ENCODE peak calls at places on chromosomes 3 and 15, in four cellular contexts. H is MM.1S, T is SK-N-SH, J is IMR-90. O is an unnamed sample. For H3K4me1, the result is how much of the 10 kb centered on the place peaks cover.

GRCh38 chr15:70528270-70528706 is 235.1 kb downstream of the UACA start:
- DNase-seq in H (peak), T (no peak), J (peak), O (no peak)

GRCh38 chr3:140809326-140809725 is 131.5 kb downstream of the TRIM42 start:
- DNase-seq in H (no peak), T (no peak), J (no peak), O (no peak)

GRCh38 chr3:126481808-126482502 is 6.3 kb upstream of the ZXDC start:
- DNase-seq in H (no peak), T (peak), J (peak), O (no peak)

GRCh38 chr15:45129651-45130129 is at the start of the genes DUOX1 and DUOXA1:
- DNase-seq in H (peak), T (no peak), J (no peak), O (peak)

GRCh38 chr3:123724306-123724705 is 139.5 kb upstream of the HACD2 start:
- DNase-seq in H (no peak), T (no peak), J (peak), O (peak)

GRCh38 chr15:58165661-58166060 is 27.5 kb downstream of the AQP9 start:
- DNase-seq in H (no peak), T (no peak), J (peak), O (no peak)

GRCh38 chr3:80564391-80564790 is 796.6 kb upstream of the ROBO1 start:
- DNase-seq in H (no peak), T (no peak), J (no peak), O (no peak)

GRCh38 chr3:159675285-159675684 is 313.4 kb upstream of the IL12A start:
- DNase-seq in H (no peak), T (no peak), J (no peak), O (no peak)

GRCh38 chr15:92904832-92905640 is 4.9 kb downstream of the CHD2 start:
- DNase-seq in H (peak), T (no peak), J (no peak), O (peak)

GRCh38 chr15:25508369-25509002 is 69.7 kb upstream of the UBE3A start:
- DNase-seq in H (no peak), T (peak), J (peak), O (no peak)

GRCh38 chr3:10707984-10708868 is 107.8 kb upstream of the SLC6A11 start:
- DNase-seq in H (no peak), T (peak), J (no peak), O (no peak)

GRCh38 chr3:184710870-184711365 is 946 bp downstream of the MAGEF1 start:
- DNase-seq in H (peak), T (no peak), J (no peak), O (no peak)

GRCh38 chr15:70258369-70259029 is 160.8 kb upstream of the TLE3 start:
- DNase-seq in H (no peak), T (no peak), J (no peak), O (no peak)

GRCh38 chr3:148789156-148789555 is 38.5 kb upstream of the CPB1 start:
- DNase-seq in H (no peak), T (no peak), J (no peak), O (no peak)

GRCh38 chr15:25172691-25173090 is 217.9 kb downstream of the SNRPN start:
- DNase-seq in H (no peak), T (no peak), J (no peak), O (no peak)

GRCh38 chr15:23736291-23736690 is 49.2 kb upstream of the NDN start:
- DNase-seq in H (no peak), T (no peak), J (no peak), O (no peak)

GRCh38 chr3:108757404-108757982 is at the start of gene RETNLB:
- DNase-seq in H (no peak), T (no peak), J (no peak), O (no peak)

GRCh38 chr3:99532246-99532645 is 106.1 kb upstream of the COL8A1 start:
- DNase-seq in H (no peak), T (peak), J (peak), O (peak)

GRCh38 chr15:70852501-70853269 is 1.3 kb downstream of the LARP6 start:
- DNase-seq in H (no peak), T (no peak), J (peak), O (peak)

GRCh38 chr15:92580521-92580920 is 75.1 kb downstream of the FAM174B start:
- DNase-seq in H (no peak), T (no peak), J (no peak), O (no peak)

GRCh38 chr3:127064391-127065137 is 81.6 kb downstream of the PLXNA1 start:
- DNase-seq in H (no peak), T (no peak), J (peak), O (peak)

GRCh38 chr15:51866751-51867150 is 37.3 kb downstream of the TMOD3 start:
- DNase-seq in H (no peak), T (no peak), J (no peak), O (no peak)

GRCh38 chr3:51860703-51861665 is at the start of gene IQCF2:
- DNase-seq in H (no peak), T (no peak), J (no peak), O (no peak)

GRCh38 chr15:32636410-32636809 is 5.1 kb upstream of the SCG5 start:
- DNase-seq in H (no peak), T (no peak), J (no peak), O (no peak)

GRCh38 chr3:101216710-101217457 is 103.5 kb downstream of the IMPG2 start:
- DNase-seq in H (no peak), T (no peak), J (peak), O (peak)

GRCh38 chr3:134311693-134312071 is 61.0 kb upstream of the RYK start:
- DNase-seq in H (no peak), T (no peak), J (no peak), O (no peak)
- H3K9ac ChIP-seq in H (no peak), T (peak), J (no peak), O (no peak)

GRCh38 chr3:111538687-111539086 is 3.3 kb upstream of the CD96 start:
- DNase-seq in H (no peak), T (no peak), J (peak), O (peak)

GRCh38 chr3:111545349-111545748 is 3.4 kb downstream of the CD96 start:
- DNase-seq in H (no peak), T (no peak), J (no peak), O (no peak)

GRCh38 chr3:111539351-111540331 is 2.4 kb upstream of the CD96 start:
- DNase-seq in H (peak), T (peak), J (peak), O (peak)

GRCh38 chr3:111541391-111541790 is 606 bp upstream of the CD96 start:
- DNase-seq in H (no peak), T (no peak), J (no peak), O (no peak)

DNA sequence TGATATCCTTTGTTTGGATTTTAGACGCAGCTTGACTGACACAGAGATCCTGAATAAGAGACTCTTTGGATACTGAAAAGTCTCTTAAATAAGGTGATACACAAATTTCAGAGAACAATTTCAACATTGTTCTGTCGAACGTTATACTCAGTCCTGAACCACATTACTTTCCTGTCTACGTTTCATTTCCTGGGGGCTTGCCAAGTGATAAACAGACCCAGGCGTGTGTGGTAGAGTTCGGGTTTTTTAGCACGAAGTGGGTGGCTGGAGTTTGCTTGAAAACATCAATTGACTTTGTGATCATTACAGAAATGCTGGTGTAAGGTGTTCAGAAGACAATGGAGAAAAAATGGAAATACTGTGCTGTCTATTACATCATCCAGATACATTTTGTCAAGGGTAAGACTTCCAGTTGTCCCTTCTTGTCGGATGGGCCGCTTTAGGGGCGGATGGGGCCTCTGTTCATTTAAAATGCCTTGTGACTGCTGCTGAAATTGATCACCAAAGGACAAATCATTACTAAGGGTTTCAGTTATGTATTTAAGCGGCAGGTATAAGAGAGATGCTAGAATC is at the start of gene CD96:
- DNase-seq in H (no peak), T (no peak), J (peak), O (peak)
- H3K4me1 ChIP-seq in H (under half), T (under half), J (under half), O (under half)

DNA sequence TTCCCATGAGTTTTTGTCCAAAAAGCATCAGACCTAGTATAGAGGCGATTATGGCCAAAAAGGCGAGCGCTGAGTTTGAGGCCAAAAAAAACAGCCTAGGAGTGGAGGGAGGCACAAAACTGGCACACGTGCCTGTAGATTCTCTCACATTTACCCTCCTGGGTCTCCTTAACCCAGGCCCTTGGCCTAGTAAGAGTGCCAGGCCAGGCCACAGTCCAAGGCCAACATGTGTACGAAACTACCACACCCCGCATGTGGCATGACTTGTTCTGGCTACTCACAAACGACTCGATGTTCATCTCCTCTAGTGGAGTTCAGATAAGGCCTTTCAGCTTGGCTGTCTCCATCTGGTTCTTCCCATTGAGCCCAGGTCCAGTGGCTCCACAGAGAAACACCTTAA is 62.9 kb downstream of the DUT start:
- DNase-seq in H (no peak), T (no peak), J (no peak), O (no peak)
- H3K27ac ChIP-seq in H (no peak), T (no peak), J (no peak), O (no peak)

DNA sequence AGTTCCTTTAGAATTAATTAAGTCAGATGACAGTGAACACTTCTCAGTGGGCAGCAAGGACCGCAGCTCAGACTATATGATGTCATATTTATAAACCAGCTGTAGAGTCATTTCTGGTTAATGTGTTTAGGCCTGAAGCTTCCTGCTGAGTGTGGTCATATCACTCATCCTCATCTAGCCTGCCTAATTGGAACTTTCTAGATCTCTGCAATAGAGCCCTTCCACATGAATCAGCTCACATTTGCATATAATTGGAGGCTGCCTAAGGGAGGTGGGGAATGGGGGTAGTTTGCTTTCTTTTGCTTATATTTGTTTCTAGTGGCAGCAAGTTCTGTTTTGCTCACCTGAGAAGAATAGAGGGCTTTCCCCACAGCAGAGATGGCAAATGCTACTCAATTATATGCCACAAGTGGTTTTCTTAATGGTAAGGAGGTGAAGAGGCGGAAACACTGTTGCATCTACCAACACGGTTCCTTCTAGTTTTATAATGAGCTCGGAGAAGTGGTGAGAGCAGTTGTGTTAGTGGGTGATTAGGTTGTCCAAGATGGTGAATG is 148.1 kb downstream of the KLHL25 start:
- DNase-seq in H (no peak), T (peak), J (peak), O (peak)
- H3K9ac ChIP-seq in H (no peak), T (no peak), J (no peak), O (no peak)

DNA sequence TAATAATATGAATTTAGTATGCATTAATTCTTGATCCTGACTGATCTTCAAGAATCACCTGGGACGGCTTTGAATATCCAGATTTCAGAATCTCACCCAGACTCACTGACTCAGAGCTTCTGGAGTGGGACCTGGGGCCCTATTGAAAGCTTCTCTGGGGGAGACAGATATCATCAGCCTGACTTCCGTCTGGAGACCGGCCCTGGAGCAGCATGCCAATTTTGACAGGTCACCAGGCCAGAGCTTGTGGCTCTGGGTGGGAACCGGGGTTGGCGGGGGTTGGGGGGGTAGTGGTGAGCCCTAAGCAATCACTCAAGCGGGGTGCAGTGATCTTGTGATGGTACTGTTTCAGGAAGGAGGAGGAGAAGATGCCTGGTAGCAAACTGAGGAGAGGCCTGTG is 263.8 kb upstream of the C2CD4B start:
- DNase-seq in H (no peak), T (peak), J (no peak), O (no peak)
- H3K4me1 ChIP-seq in H (under half), T (under half), J (under half), O (under half)

DNA sequence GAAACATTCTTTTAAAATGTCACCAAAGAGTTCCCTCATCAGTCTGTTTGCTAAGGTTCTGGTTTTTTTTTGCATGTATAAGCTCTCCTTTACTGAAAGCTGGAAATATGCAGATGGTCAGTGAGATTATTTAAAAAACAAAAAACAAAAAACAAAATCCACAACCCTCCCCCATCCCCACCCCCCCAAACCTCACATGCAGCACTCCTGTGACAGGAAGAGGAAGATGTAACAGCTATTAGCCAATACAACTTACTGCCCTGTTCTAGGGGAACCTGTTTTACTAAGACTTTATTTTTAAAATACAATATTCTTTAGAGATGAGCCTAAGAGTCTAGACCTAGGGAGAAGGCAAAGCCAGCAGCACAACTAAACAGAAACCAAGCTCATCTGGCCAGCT is 39.5 kb downstream of the ANP32A start:
- DNase-seq in H (no peak), T (no peak), J (no peak), O (no peak)
- H3K27ac ChIP-seq in H (no peak), T (no peak), J (no peak), O (no peak)

DNA sequence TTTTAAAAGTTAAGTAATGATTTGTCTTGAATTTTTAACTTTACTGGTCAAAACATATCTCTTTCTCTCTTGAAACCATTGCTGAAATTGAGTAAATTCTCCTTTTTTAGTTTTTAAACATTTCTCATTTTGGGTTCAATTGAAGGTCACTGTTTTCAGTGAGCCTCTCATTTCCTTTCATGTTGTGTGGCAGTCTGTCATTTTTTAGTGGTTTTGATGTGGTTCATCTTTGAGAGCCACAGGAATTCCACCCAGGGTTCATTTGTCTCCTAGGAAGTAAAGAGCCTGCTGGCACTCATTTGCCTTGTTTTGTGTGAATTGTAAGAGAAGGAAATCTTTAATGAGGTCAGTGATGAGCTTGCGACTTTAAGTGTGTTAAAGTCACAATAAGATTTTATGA is 10.4 kb downstream of the CLDN11 start:
- DNase-seq in H (peak), T (no peak), J (no peak), O (peak)
- H3K9ac ChIP-seq in H (no peak), T (no peak), J (no peak), O (no peak)

DNA sequence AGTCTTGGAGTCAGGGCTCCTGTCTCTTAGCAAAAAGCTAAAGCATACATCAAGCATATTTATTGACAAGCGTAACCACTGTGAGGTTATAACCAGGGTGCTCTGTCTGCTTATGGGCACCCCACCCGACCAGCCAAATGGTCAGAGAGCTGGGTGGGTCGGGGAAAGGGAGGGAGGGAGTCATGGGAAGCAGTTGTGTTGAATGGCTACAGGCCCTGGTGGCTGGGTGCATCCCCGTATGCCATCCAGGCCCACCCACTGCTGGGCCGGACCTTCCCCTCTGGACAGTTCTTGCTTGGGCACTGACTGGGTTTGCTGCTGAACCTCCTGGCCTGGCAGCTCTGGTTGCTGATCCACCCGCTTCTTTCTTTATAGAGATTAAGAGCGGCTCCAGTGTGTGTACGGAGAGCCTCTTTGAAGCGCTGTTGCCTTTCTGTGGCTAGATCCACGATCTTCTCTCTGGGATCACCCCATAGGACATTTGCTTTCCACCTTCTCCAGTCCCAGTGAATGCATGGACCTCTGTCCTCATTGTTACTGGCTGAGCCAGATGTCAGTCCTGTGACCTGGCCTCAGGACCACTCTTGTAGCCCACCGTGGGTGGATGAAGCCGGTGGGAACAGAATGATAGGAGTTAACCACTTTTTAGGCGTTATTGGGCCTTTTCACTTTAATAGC is 59.6 kb downstream of the SMAD3 start:
- DNase-seq in H (no peak), T (no peak), J (no peak), O (no peak)
- H3K4me1 ChIP-seq in H (under half), T (half or more), J (half or more), O (half or more)

DNA sequence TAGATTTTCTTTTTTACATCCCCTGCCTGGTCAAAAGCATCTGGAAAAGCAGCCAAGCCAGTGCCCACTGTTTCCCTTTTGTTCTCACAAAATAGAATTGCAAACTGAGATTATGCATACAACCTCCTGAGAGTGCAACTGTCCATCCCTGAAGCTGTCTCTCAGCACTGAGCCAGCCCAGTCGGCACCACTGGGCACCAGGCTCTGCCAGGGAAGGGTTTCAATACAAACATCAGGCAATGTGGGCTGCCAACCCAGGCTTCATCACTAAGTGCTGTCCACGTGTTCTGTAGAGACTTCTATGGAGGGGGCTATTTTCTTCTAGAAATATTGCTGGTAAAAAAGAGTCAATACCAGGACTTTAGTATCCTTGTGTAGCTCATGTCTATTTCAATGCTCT is 356.3 kb upstream of the TBL1XR1 start:
- DNase-seq in H (no peak), T (no peak), J (no peak), O (no peak)
- H3K27ac ChIP-seq in H (peak), T (no peak), J (no peak), O (no peak)

O was measured in mammary epithelial cell.